ENCODE peak calls at places on chromosomes 12 and 14, in eight cellular contexts. One of them, this sample, is unnamed.

GRCh38 chr12:104703372-104703771 is 246.6 kb downstream of the CHST11 start:
- DNase-seq in HEK293T: no peak
- DNase-seq in colonic mucosa: no peak
- DNase-seq in GM18507: no peak
- DNase-seq in GM04503: no peak
- DNase-seq in Caco-2: no peak
- DNase-seq in fibroblast of mammary gland: no peak
- DNase-seq in CD14-positive monocyte: no peak
- DNase-seq in this sample: no peak

GRCh38 chr14:101070540-101071492 is 167.3 kb upstream of the RTL1 start:
- DNase-seq in colonic mucosa: peak
- DNase-seq in Caco-2: no peak
- DNase-seq in fibroblast of mammary gland: no peak
- DNase-seq in HEK293T: no peak
- DNase-seq in CD14-positive monocyte: no peak
- DNase-seq in GM04503: no peak
- DNase-seq in GM18507: no peak
- DNase-seq in this sample: no peak

GRCh38 chr14:67428501-67429031 is 16.6 kb upstream of the PLEK2 start:
- DNase-seq in HEK293T: no peak
- DNase-seq in GM18507: no peak
- DNase-seq in Caco-2: peak
- DNase-seq in fibroblast of mammary gland: peak
- DNase-seq in colonic mucosa: no peak
- DNase-seq in CD14-positive monocyte: no peak
- DNase-seq in GM04503: no peak
- DNase-seq in this sample: no peak

GRCh38 chr12:124664395-124665111 is 97.1 kb upstream of the NCOR2 start:
- DNase-seq in Caco-2: no peak
- DNase-seq in colonic mucosa: no peak
- DNase-seq in GM18507: no peak
- DNase-seq in GM04503: no peak
- DNase-seq in fibroblast of mammary gland: peak
- DNase-seq in HEK293T: no peak
- DNase-seq in CD14-positive monocyte: no peak
- DNase-seq in this sample: no peak

GRCh38 chr14:105047283-105048016 is 17.8 kb downstream of the GPR132 start:
- DNase-seq in Caco-2: no peak
- DNase-seq in HEK293T: no peak
- DNase-seq in colonic mucosa: no peak
- DNase-seq in GM18507: no peak
- DNase-seq in fibroblast of mammary gland: no peak
- DNase-seq in GM04503: no peak
- DNase-seq in CD14-positive monocyte: no peak
- DNase-seq in this sample: no peak

GRCh38 chr12:89213747-89214146 is 138.6 kb downstream of the DUSP6 start:
- DNase-seq in GM18507: no peak
- DNase-seq in CD14-positive monocyte: no peak
- DNase-seq in Caco-2: no peak
- DNase-seq in colonic mucosa: no peak
- DNase-seq in GM04503: no peak
- DNase-seq in fibroblast of mammary gland: no peak
- DNase-seq in HEK293T: no peak
- DNase-seq in this sample: no peak

GRCh38 chr14:105155071-105155651 is 13.4 kb downstream of the JAG2 start:
- DNase-seq in GM18507: no peak
- DNase-seq in GM04503: no peak
- DNase-seq in Caco-2: no peak
- DNase-seq in CD14-positive monocyte: no peak
- DNase-seq in fibroblast of mammary gland: no peak
- DNase-seq in HEK293T: no peak
- DNase-seq in colonic mucosa: no peak
- DNase-seq in this sample: no peak

GRCh38 chr14:75800792-75801191 is 139.7 kb downstream of the TTLL5 start:
- DNase-seq in GM18507: no peak
- DNase-seq in CD14-positive monocyte: no peak
- DNase-seq in fibroblast of mammary gland: no peak
- DNase-seq in GM04503: no peak
- DNase-seq in HEK293T: no peak
- DNase-seq in Caco-2: peak
- DNase-seq in colonic mucosa: no peak
- DNase-seq in this sample: no peak

GRCh38 chr14:35338731-35339405 is 46.7 kb downstream of the PSMA6 start:
- DNase-seq in HEK293T: no peak
- DNase-seq in GM18507: no peak
- DNase-seq in colonic mucosa: no peak
- DNase-seq in CD14-positive monocyte: no peak
- DNase-seq in GM04503: no peak
- DNase-seq in Caco-2: no peak
- DNase-seq in fibroblast of mammary gland: no peak
- DNase-seq in this sample: no peak

GRCh38 chr12:16003460-16003859 is 92.3 kb downstream of the DERA start:
- DNase-seq in fibroblast of mammary gland: no peak
- DNase-seq in CD14-positive monocyte: no peak
- DNase-seq in colonic mucosa: no peak
- DNase-seq in HEK293T: no peak
- DNase-seq in GM04503: no peak
- DNase-seq in GM18507: no peak
- DNase-seq in Caco-2: no peak
- DNase-seq in this sample: no peak

GRCh38 chr14:96146131-96146771 is 58.4 kb upstream of the BDKRB2 start:
- DNase-seq in colonic mucosa: no peak
- DNase-seq in GM18507: no peak
- DNase-seq in CD14-positive monocyte: no peak
- DNase-seq in GM04503: peak
- DNase-seq in HEK293T: no peak
- DNase-seq in fibroblast of mammary gland: peak
- DNase-seq in Caco-2: no peak
- DNase-seq in this sample: peak

GRCh38 chr12:52035926-52036325 is 15.3 kb upstream of the NR4A1 start:
- DNase-seq in CD14-positive monocyte: peak
- DNase-seq in fibroblast of mammary gland: no peak
- DNase-seq in Caco-2: no peak
- DNase-seq in GM18507: no peak
- DNase-seq in HEK293T: no peak
- DNase-seq in GM04503: no peak
- DNase-seq in colonic mucosa: peak
- DNase-seq in this sample: no peak

GRCh38 chr12:10722905-10723866 is at the start of gene YBX3:
- DNase-seq in fibroblast of mammary gland: peak
- DNase-seq in colonic mucosa: peak
- DNase-seq in GM04503: no peak
- DNase-seq in HEK293T: peak
- DNase-seq in GM18507: peak
- DNase-seq in Caco-2: peak
- DNase-seq in CD14-positive monocyte: peak
- DNase-seq in this sample: peak

GRCh38 chr12:115771065-115771464 is 506.4 kb downstream of the MED13L start:
- DNase-seq in GM04503: no peak
- DNase-seq in CD14-positive monocyte: no peak
- DNase-seq in colonic mucosa: peak
- DNase-seq in GM18507: no peak
- DNase-seq in HEK293T: peak
- DNase-seq in Caco-2: peak
- DNase-seq in fibroblast of mammary gland: peak
- DNase-seq in this sample: no peak

GRCh38 chr12:105729931-105730330 is 399.4 kb downstream of the C12orf75 start:
- DNase-seq in GM18507: no peak
- DNase-seq in Caco-2: no peak
- DNase-seq in colonic mucosa: no peak
- DNase-seq in GM04503: no peak
- DNase-seq in HEK293T: no peak
- DNase-seq in CD14-positive monocyte: no peak
- DNase-seq in fibroblast of mammary gland: no peak
- DNase-seq in this sample: no peak

GRCh38 chr14:100022772-100023451 is 42.3 kb upstream of the EVL start:
- DNase-seq in Caco-2: no peak
- DNase-seq in GM18507: no peak
- DNase-seq in CD14-positive monocyte: no peak
- DNase-seq in colonic mucosa: no peak
- DNase-seq in fibroblast of mammary gland: peak
- DNase-seq in HEK293T: peak
- DNase-seq in GM04503: peak
- DNase-seq in this sample: no peak

GRCh38 chr12:86671001-86671400 is 414.8 kb upstream of the MGAT4C start:
- DNase-seq in fibroblast of mammary gland: no peak
- DNase-seq in CD14-positive monocyte: no peak
- DNase-seq in colonic mucosa: no peak
- DNase-seq in HEK293T: no peak
- DNase-seq in GM04503: no peak
- DNase-seq in GM18507: no peak
- DNase-seq in Caco-2: no peak
- DNase-seq in this sample: no peak

This sample was measured in COLO829.